ENCODE peak calls at places on chromosomes 3 and 15, in five cellular contexts. One of them, this sample, is unnamed.

GRCh38 chr3:34793066-34793465 is 846.3 kb upstream of the ARPP21 start:
- DNase-seq in SK-N-SH: no peak
- DNase-seq in HCT116: no peak
- DNase-seq in hepatocyte: no peak
- DNase-seq in GM23338: no peak
- DNase-seq in this sample: no peak

GRCh38 chr15:41780266-41780665 is 6.0 kb downstream of the MAPKBP1 start:
- DNase-seq in SK-N-SH: no peak
- DNase-seq in HCT116: no peak
- DNase-seq in hepatocyte: peak; percentile 8
- DNase-seq in GM23338: no peak
- DNase-seq in this sample: no peak

GRCh38 chr3:16474304-16474703 is 39.2 kb downstream of the RFTN1 start:
- DNase-seq in SK-N-SH: no peak
- DNase-seq in HCT116: no peak
- DNase-seq in hepatocyte: no peak
- DNase-seq in GM23338: no peak
- DNase-seq in this sample: no peak

GRCh38 chr15:65102912-65103311 is 12.1 kb downstream of the UBAP1L start:
- DNase-seq in SK-N-SH: no peak
- DNase-seq in HCT116: no peak
- DNase-seq in hepatocyte: no peak
- DNase-seq in GM23338: no peak
- DNase-seq in this sample: no peak

GRCh38 chr15:45729146-45729545 is 94.3 kb downstream of the SQOR start:
- DNase-seq in SK-N-SH: no peak
- DNase-seq in HCT116: no peak
- DNase-seq in hepatocyte: no peak
- DNase-seq in GM23338: no peak
- DNase-seq in this sample: peak; percentile 44

GRCh38 chr3:159839561-159840379 is 148.9 kb upstream of the IL12A start:
- DNase-seq in SK-N-SH: peak; percentile 81
- DNase-seq in HCT116: no peak
- DNase-seq in hepatocyte: peak; percentile 32
- DNase-seq in GM23338: peak; percentile 86
- DNase-seq in this sample: no peak

GRCh38 chr3:124976378-124976777 is 41.8 kb upstream of the MUC13 start:
- DNase-seq in SK-N-SH: no peak
- DNase-seq in HCT116: no peak
- DNase-seq in hepatocyte: no peak
- DNase-seq in GM23338: no peak
- DNase-seq in this sample: peak; percentile 10

GRCh38 chr15:55270301-55270700 is 19.3 kb downstream of the RAB27A start:
- DNase-seq in SK-N-SH: peak; percentile 24
- DNase-seq in HCT116: no peak
- DNase-seq in hepatocyte: no peak
- DNase-seq in GM23338: no peak
- DNase-seq in this sample: no peak

GRCh38 chr15:29029651-29030195 is 143.9 kb downstream of the APBA2 start:
- DNase-seq in SK-N-SH: no peak
- DNase-seq in HCT116: no peak
- DNase-seq in hepatocyte: no peak
- DNase-seq in GM23338: no peak
- DNase-seq in this sample: no peak

GRCh38 chr3:41649129-41649739 is 312.7 kb downstream of the ULK4 start:
- DNase-seq in SK-N-SH: no peak
- DNase-seq in HCT116: no peak
- DNase-seq in hepatocyte: no peak
- DNase-seq in GM23338: no peak
- DNase-seq in this sample: no peak

GRCh38 chr3:102141913-102142210 is 292.5 kb downstream of the NFKBIZ start:
- DNase-seq in SK-N-SH: no peak
- DNase-seq in HCT116: no peak
- DNase-seq in hepatocyte: no peak
- DNase-seq in GM23338: no peak
- DNase-seq in this sample: no peak

GRCh38 chr3:8386221-8386620 is 115.4 kb upstream of the LMCD1 start:
- DNase-seq in SK-N-SH: no peak
- DNase-seq in HCT116: no peak
- DNase-seq in hepatocyte: no peak
- DNase-seq in GM23338: no peak
- DNase-seq in this sample: peak; percentile 47

GRCh38 chr3:130933801-130934345 is 40.0 kb downstream of the ATP2C1 start:
- DNase-seq in SK-N-SH: no peak
- DNase-seq in HCT116: no peak
- DNase-seq in hepatocyte: no peak
- DNase-seq in GM23338: no peak
- DNase-seq in this sample: no peak

GRCh38 chr3:67384790-67385397 is 269.5 kb downstream of the SUCLG2 start:
- DNase-seq in SK-N-SH: peak; percentile 42
- DNase-seq in HCT116: peak; percentile 42
- DNase-seq in hepatocyte: peak; percentile 66
- DNase-seq in GM23338: peak; percentile 83
- DNase-seq in this sample: peak; percentile 52

GRCh38 chr3:139317660-139318430 is 26.0 kb upstream of the MRPS22 start:
- DNase-seq in SK-N-SH: no peak
- DNase-seq in HCT116: peak; percentile 79
- DNase-seq in hepatocyte: peak; percentile 39
- DNase-seq in GM23338: no peak
- DNase-seq in this sample: peak; percentile 74

GRCh38 chr15:98649996-98650870 is 1.9 kb downstream of the IGF1R start:
- DNase-seq in SK-N-SH: peak; percentile 56
- DNase-seq in HCT116: no peak
- DNase-seq in hepatocyte: peak; percentile 50
- DNase-seq in GM23338: peak; percentile 63
- DNase-seq in this sample: peak; percentile 18

GRCh38 chr15:65177901-65178300 is 7.2 kb downstream of the CLPX start:
- DNase-seq in SK-N-SH: no peak
- DNase-seq in HCT116: no peak
- DNase-seq in hepatocyte: no peak
- DNase-seq in GM23338: no peak
- DNase-seq in this sample: peak; percentile 51

GRCh38 chr3:12428131-12428530 is 56.1 kb upstream of the TSEN2 start:
- DNase-seq in SK-N-SH: no peak
- DNase-seq in HCT116: no peak
- DNase-seq in hepatocyte: no peak
- DNase-seq in GM23338: no peak
- DNase-seq in this sample: no peak

GRCh38 chr15:73683257-73683623 is 943 bp upstream of the CD276 start:
- DNase-seq in SK-N-SH: no peak
- DNase-seq in HCT116: no peak
- DNase-seq in hepatocyte: no peak
- DNase-seq in GM23338: no peak
- DNase-seq in this sample: no peak

GRCh38 chr15:32028921-32029320 is 1.4 kb upstream of the CHRNA7 start:
- DNase-seq in SK-N-SH: peak; percentile 62
- DNase-seq in HCT116: no peak
- DNase-seq in hepatocyte: no peak
- DNase-seq in GM23338: peak; percentile 80
- DNase-seq in this sample: no peak

GRCh38 chr3:11820540-11821041 is 26.1 kb downstream of the TAMM41 start:
- DNase-seq in SK-N-SH: no peak
- DNase-seq in HCT116: no peak
- DNase-seq in hepatocyte: no peak
- DNase-seq in GM23338: peak; percentile 13
- DNase-seq in this sample: no peak

GRCh38 chr3:33578325-33579180 is 138.3 kb upstream of the UBP1 start:
- DNase-seq in SK-N-SH: no peak
- DNase-seq in HCT116: no peak
- DNase-seq in hepatocyte: peak; percentile 12
- DNase-seq in GM23338: peak; percentile 65
- DNase-seq in this sample: peak; percentile 90

GRCh38 chr15:59140422-59141226 is 35.7 kb downstream of the CCNB2 start:
- DNase-seq in SK-N-SH: no peak
- DNase-seq in HCT116: no peak
- DNase-seq in hepatocyte: no peak
- DNase-seq in GM23338: no peak
- DNase-seq in this sample: peak; percentile 3

GRCh38 chr15:79003896-79004295 is 59.0 kb upstream of the CTSH start:
- DNase-seq in SK-N-SH: no peak
- DNase-seq in HCT116: no peak
- DNase-seq in hepatocyte: no peak
- DNase-seq in GM23338: no peak
- DNase-seq in this sample: no peak

GRCh38 chr3:183224581-183224980 is 28.5 kb upstream of the B3GNT5 start:
- DNase-seq in SK-N-SH: no peak
- DNase-seq in HCT116: no peak
- DNase-seq in hepatocyte: no peak
- DNase-seq in GM23338: no peak
- DNase-seq in this sample: no peak

GRCh38 chr15:67003586-67003985 is 61.8 kb upstream of the SMAD3 start:
- DNase-seq in SK-N-SH: no peak
- DNase-seq in HCT116: no peak
- DNase-seq in hepatocyte: no peak
- DNase-seq in GM23338: no peak
- DNase-seq in this sample: peak; percentile 84

GRCh38 chr3:184016820-184017671 is 638 bp downstream of the ABCC5 start:
- DNase-seq in SK-N-SH: peak; percentile 92
- DNase-seq in HCT116: peak; percentile 21
- DNase-seq in hepatocyte: peak; percentile 81
- DNase-seq in GM23338: peak; percentile 70
- DNase-seq in this sample: peak; percentile 71

GRCh38 chr3:124569761-124570160 is 160.5 kb upstream of the UMPS start:
- DNase-seq in SK-N-SH: no peak
- DNase-seq in HCT116: no peak
- DNase-seq in hepatocyte: no peak
- DNase-seq in GM23338: no peak
- DNase-seq in this sample: no peak

GRCh38 chr15:87707581-87708130 is 548.9 kb downstream of the NTRK3 start:
- DNase-seq in SK-N-SH: no peak
- DNase-seq in HCT116: no peak
- DNase-seq in hepatocyte: no peak
- DNase-seq in GM23338: no peak
- DNase-seq in this sample: no peak

GRCh38 chr3:194633349-194634004 is at the start of gene TMEM44:
- DNase-seq in SK-N-SH: peak; percentile 98
- DNase-seq in HCT116: peak; percentile 72
- DNase-seq in hepatocyte: peak; percentile 89
- DNase-seq in GM23338: peak; percentile 88
- DNase-seq in this sample: peak; percentile 85

DNA sequence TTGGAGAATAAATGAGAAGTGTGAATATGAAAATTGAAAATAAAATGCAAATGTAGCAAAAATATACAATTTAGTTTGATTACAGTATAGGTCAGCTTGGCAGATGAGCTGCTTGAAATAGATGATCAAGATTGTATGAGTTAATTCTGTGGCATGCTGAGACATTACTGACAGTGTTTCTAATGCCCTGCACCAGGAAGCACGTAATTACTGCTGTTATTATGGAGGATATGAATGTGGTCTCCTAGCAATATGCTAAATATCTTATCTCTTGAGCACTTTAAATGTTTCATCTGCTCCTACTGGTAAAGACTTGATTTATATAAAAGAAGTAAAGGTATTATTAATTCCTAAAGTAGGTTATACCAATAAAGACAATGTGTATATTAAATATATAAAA is 1015.5 kb downstream of the PLOD2 start:
- DNase-seq in SK-N-SH: no peak
- DNase-seq in HCT116: no peak
- DNase-seq in hepatocyte: no peak
- DNase-seq in GM23338: no peak
- DNase-seq in this sample: no peak
- TF ChIP-seq EZH2phosphoT487 in SK-N-SH: no peak
- TF ChIP-seq EZH2phosphoT487 in HCT116: no peak
- TF ChIP-seq EZH2phosphoT487 in hepatocyte: no peak
- TF ChIP-seq EZH2phosphoT487 in GM23338: no peak
- TF ChIP-seq EZH2phosphoT487 in this sample: no peak

GRCh38 chr3:129399895-129400357 is 28.5 kb downstream of the EFCAB12 start:
- DNase-seq in SK-N-SH: no peak
- DNase-seq in HCT116: peak; percentile 54
- DNase-seq in hepatocyte: no peak
- DNase-seq in GM23338: no peak
- DNase-seq in this sample: peak; percentile 26
- TF ChIP-seq CTCF in SK-N-SH: no peak
- TF ChIP-seq CTCF in HCT116: no peak
- TF ChIP-seq CTCF in hepatocyte: no peak
- TF ChIP-seq CTCF in GM23338: no peak
- TF ChIP-seq CTCF in this sample: no peak

DNA sequence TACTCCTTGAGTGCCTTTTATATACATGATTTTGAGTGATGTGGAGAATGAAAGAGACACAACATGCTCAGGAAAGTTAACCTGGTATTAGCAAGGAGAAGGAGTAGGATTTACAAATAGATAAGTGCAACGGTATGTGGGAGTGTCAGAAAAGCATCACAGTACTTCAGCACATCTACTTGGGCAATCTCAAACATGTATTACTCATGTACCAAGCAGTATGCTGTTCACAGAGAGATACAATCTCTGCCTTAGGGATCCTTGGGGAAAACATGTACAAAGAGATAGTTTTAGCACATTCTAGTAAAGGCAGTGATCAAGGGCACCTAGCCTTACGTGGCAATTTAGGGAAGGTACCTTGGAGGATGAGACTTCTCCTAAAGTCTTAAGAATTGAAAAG is 146.5 kb downstream of the FILIP1L start:
- DNase-seq in SK-N-SH: no peak
- DNase-seq in HCT116: no peak
- DNase-seq in hepatocyte: peak; percentile 31
- DNase-seq in GM23338: no peak
- DNase-seq in this sample: no peak
- TF ChIP-seq EZH2phosphoT487 in SK-N-SH: no peak
- TF ChIP-seq EZH2phosphoT487 in HCT116: no peak
- TF ChIP-seq EZH2phosphoT487 in hepatocyte: no peak
- TF ChIP-seq EZH2phosphoT487 in GM23338: no peak
- TF ChIP-seq EZH2phosphoT487 in this sample: no peak

GRCh38 chr15:76330281-76330680 is 6.3 kb upstream of the ISL2 start:
- DNase-seq in SK-N-SH: peak; percentile 71
- DNase-seq in HCT116: no peak
- DNase-seq in hepatocyte: no peak
- DNase-seq in GM23338: peak; percentile 82
- DNase-seq in this sample: peak; percentile 79
- TF ChIP-seq CTCF in SK-N-SH: peak; percentile 52
- TF ChIP-seq CTCF in HCT116: peak; percentile 67
- TF ChIP-seq CTCF in hepatocyte: peak; percentile 46
- TF ChIP-seq CTCF in GM23338: peak; percentile 82
- TF ChIP-seq CTCF in this sample: peak; percentile 56

DNA sequence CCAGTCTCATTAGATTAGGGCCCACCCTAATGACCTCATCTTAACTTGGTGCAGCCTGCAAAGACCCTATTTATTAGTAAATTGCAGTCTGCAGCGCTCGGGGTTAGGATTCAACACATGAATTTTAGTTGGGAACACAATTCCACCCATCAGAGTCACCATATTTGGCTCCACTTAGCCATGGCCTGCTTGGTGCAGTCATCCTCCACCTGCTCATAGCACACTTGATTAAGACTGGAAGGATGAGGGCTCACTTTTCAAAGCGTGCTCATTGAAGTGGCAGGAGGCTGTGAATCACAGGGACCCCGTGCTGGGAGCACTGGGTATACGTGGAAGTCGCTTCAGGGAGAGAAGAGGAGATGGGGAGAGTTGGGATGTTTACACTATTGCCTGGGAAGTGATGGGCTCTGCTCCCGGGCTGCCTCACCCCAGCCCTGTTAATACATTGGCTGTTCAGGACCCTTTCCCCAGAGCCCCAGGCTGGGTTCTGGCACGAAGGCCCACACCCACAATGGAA is 68.2 kb downstream of the ASB7 start:
- DNase-seq in SK-N-SH: no peak
- DNase-seq in HCT116: no peak
- DNase-seq in hepatocyte: no peak
- DNase-seq in GM23338: no peak
- DNase-seq in this sample: no peak
- TF ChIP-seq EZH2phosphoT487 in SK-N-SH: no peak
- TF ChIP-seq EZH2phosphoT487 in HCT116: no peak
- TF ChIP-seq EZH2phosphoT487 in hepatocyte: no peak
- TF ChIP-seq EZH2phosphoT487 in GM23338: no peak
- TF ChIP-seq EZH2phosphoT487 in this sample: no peak

This sample was measured in PC-3.